ENCODE peak calls at places on chromosomes 7 and 10, in nine cellular contexts. One of them, this sample, is unnamed.

GRCh38 chr10:1183033-1183396 is 126.8 kb downstream of the WDR37 start:
- DNase-seq in hypothalamus: no peak
- DNase-seq in memory B cell: no peak
- DNase-seq in activated CD4-positive, CD25-positive, alpha-beta regulatory T cell treated with anti-CD3 and anti-CD28 coated beads, Interleukin-2, amount 50 U/mL, for 72 hours: no peak
- DNase-seq in activated CD4-positive, alpha-beta T cell treated with anti-CD3 and anti-CD28 coated beads, Interleukin-2, amount 50 U/mL, for 1 hour: no peak
- DNase-seq in NCI-H446 treated with DMSO at 0.1 percent for 48 hours: no peak
- DNase-seq in mucosa of gallbladder: no peak
- DNase-seq in iPS DF 6.9: no peak
- DNase-seq in neuronal stem cell: no peak
- DNase-seq in this sample: no peak

GRCh38 chr10:90890347-90890746 is 18.6 kb downstream of the RPP30 start:
- DNase-seq in hypothalamus: no peak
- DNase-seq in memory B cell: no peak
- DNase-seq in activated CD4-positive, CD25-positive, alpha-beta regulatory T cell treated with anti-CD3 and anti-CD28 coated beads, Interleukin-2, amount 50 U/mL, for 72 hours: no peak
- DNase-seq in activated CD4-positive, alpha-beta T cell treated with anti-CD3 and anti-CD28 coated beads, Interleukin-2, amount 50 U/mL, for 1 hour: no peak
- DNase-seq in NCI-H446 treated with DMSO at 0.1 percent for 48 hours: no peak
- DNase-seq in mucosa of gallbladder: no peak
- DNase-seq in iPS DF 6.9: no peak
- DNase-seq in neuronal stem cell: no peak
- DNase-seq in this sample: no peak

GRCh38 chr10:33116293-33116697 is 158.3 kb upstream of the ITGB1 start:
- DNase-seq in hypothalamus: no peak
- DNase-seq in memory B cell: no peak
- DNase-seq in activated CD4-positive, CD25-positive, alpha-beta regulatory T cell treated with anti-CD3 and anti-CD28 coated beads, Interleukin-2, amount 50 U/mL, for 72 hours: no peak
- DNase-seq in activated CD4-positive, alpha-beta T cell treated with anti-CD3 and anti-CD28 coated beads, Interleukin-2, amount 50 U/mL, for 1 hour: peak; percentile 25
- DNase-seq in NCI-H446 treated with DMSO at 0.1 percent for 48 hours: no peak
- DNase-seq in mucosa of gallbladder: no peak
- DNase-seq in iPS DF 6.9: peak; percentile 52
- DNase-seq in neuronal stem cell: peak; percentile 40
- DNase-seq in this sample: peak; percentile 78

GRCh38 chr10:44513592-44513991 is 128.7 kb upstream of the CXCL12 start:
- DNase-seq in hypothalamus: no peak
- DNase-seq in memory B cell: no peak
- DNase-seq in activated CD4-positive, CD25-positive, alpha-beta regulatory T cell treated with anti-CD3 and anti-CD28 coated beads, Interleukin-2, amount 50 U/mL, for 72 hours: no peak
- DNase-seq in activated CD4-positive, alpha-beta T cell treated with anti-CD3 and anti-CD28 coated beads, Interleukin-2, amount 50 U/mL, for 1 hour: no peak
- DNase-seq in NCI-H446 treated with DMSO at 0.1 percent for 48 hours: no peak
- DNase-seq in mucosa of gallbladder: no peak
- DNase-seq in iPS DF 6.9: no peak
- DNase-seq in neuronal stem cell: no peak
- DNase-seq in this sample: no peak

GRCh38 chr10:63633677-63634487 is 112.7 kb downstream of the REEP3 start:
- DNase-seq in hypothalamus: no peak
- DNase-seq in memory B cell: no peak
- DNase-seq in activated CD4-positive, CD25-positive, alpha-beta regulatory T cell treated with anti-CD3 and anti-CD28 coated beads, Interleukin-2, amount 50 U/mL, for 72 hours: no peak
- DNase-seq in activated CD4-positive, alpha-beta T cell treated with anti-CD3 and anti-CD28 coated beads, Interleukin-2, amount 50 U/mL, for 1 hour: no peak
- DNase-seq in NCI-H446 treated with DMSO at 0.1 percent for 48 hours: peak; percentile 39
- DNase-seq in mucosa of gallbladder: no peak
- DNase-seq in iPS DF 6.9: no peak
- DNase-seq in neuronal stem cell: no peak
- DNase-seq in this sample: peak; percentile 45

GRCh38 chr7:70571403-70571911 is 560.5 kb upstream of the GALNT17 start:
- DNase-seq in hypothalamus: no peak
- DNase-seq in memory B cell: no peak
- DNase-seq in activated CD4-positive, CD25-positive, alpha-beta regulatory T cell treated with anti-CD3 and anti-CD28 coated beads, Interleukin-2, amount 50 U/mL, for 72 hours: no peak
- DNase-seq in activated CD4-positive, alpha-beta T cell treated with anti-CD3 and anti-CD28 coated beads, Interleukin-2, amount 50 U/mL, for 1 hour: no peak
- DNase-seq in NCI-H446 treated with DMSO at 0.1 percent for 48 hours: no peak
- DNase-seq in mucosa of gallbladder: peak; percentile 64
- DNase-seq in iPS DF 6.9: no peak
- DNase-seq in neuronal stem cell: no peak
- DNase-seq in this sample: no peak

GRCh38 chr7:74365320-74366022 is 76.3 kb downstream of the CLIP2 start:
- DNase-seq in hypothalamus: peak; percentile 49
- DNase-seq in memory B cell: no peak
- DNase-seq in activated CD4-positive, CD25-positive, alpha-beta regulatory T cell treated with anti-CD3 and anti-CD28 coated beads, Interleukin-2, amount 50 U/mL, for 72 hours: no peak
- DNase-seq in activated CD4-positive, alpha-beta T cell treated with anti-CD3 and anti-CD28 coated beads, Interleukin-2, amount 50 U/mL, for 1 hour: no peak
- DNase-seq in NCI-H446 treated with DMSO at 0.1 percent for 48 hours: peak; percentile 45
- DNase-seq in mucosa of gallbladder: peak; percentile 53
- DNase-seq in iPS DF 6.9: peak; percentile 57
- DNase-seq in neuronal stem cell: peak; percentile 73
- DNase-seq in this sample: peak; percentile 88

GRCh38 chr7:1436608-1437007 is 22.7 kb downstream of the MICALL2 start:
- DNase-seq in hypothalamus: no peak
- DNase-seq in memory B cell: no peak
- DNase-seq in activated CD4-positive, CD25-positive, alpha-beta regulatory T cell treated with anti-CD3 and anti-CD28 coated beads, Interleukin-2, amount 50 U/mL, for 72 hours: no peak
- DNase-seq in activated CD4-positive, alpha-beta T cell treated with anti-CD3 and anti-CD28 coated beads, Interleukin-2, amount 50 U/mL, for 1 hour: no peak
- DNase-seq in NCI-H446 treated with DMSO at 0.1 percent for 48 hours: no peak
- DNase-seq in mucosa of gallbladder: no peak
- DNase-seq in iPS DF 6.9: no peak
- DNase-seq in neuronal stem cell: no peak
- DNase-seq in this sample: no peak

GRCh38 chr10:84076540-84077195 is 62.6 kb upstream of the GHITM start:
- DNase-seq in hypothalamus: no peak
- DNase-seq in memory B cell: peak; percentile 1
- DNase-seq in activated CD4-positive, CD25-positive, alpha-beta regulatory T cell treated with anti-CD3 and anti-CD28 coated beads, Interleukin-2, amount 50 U/mL, for 72 hours: no peak
- DNase-seq in activated CD4-positive, alpha-beta T cell treated with anti-CD3 and anti-CD28 coated beads, Interleukin-2, amount 50 U/mL, for 1 hour: no peak
- DNase-seq in NCI-H446 treated with DMSO at 0.1 percent for 48 hours: no peak
- DNase-seq in mucosa of gallbladder: no peak
- DNase-seq in iPS DF 6.9: peak; percentile 25
- DNase-seq in neuronal stem cell: no peak
- DNase-seq in this sample: no peak

GRCh38 chr7:148014473-148014872 is 576.1 kb upstream of the C7orf33 start:
- DNase-seq in hypothalamus: no peak
- DNase-seq in memory B cell: no peak
- DNase-seq in activated CD4-positive, CD25-positive, alpha-beta regulatory T cell treated with anti-CD3 and anti-CD28 coated beads, Interleukin-2, amount 50 U/mL, for 72 hours: no peak
- DNase-seq in activated CD4-positive, alpha-beta T cell treated with anti-CD3 and anti-CD28 coated beads, Interleukin-2, amount 50 U/mL, for 1 hour: no peak
- DNase-seq in NCI-H446 treated with DMSO at 0.1 percent for 48 hours: no peak
- DNase-seq in mucosa of gallbladder: no peak
- DNase-seq in iPS DF 6.9: no peak
- DNase-seq in neuronal stem cell: no peak
- DNase-seq in this sample: no peak

GRCh38 chr7:38863609-38864291 is 45.2 kb downstream of the VPS41 start:
- DNase-seq in hypothalamus: no peak
- DNase-seq in memory B cell: no peak
- DNase-seq in activated CD4-positive, CD25-positive, alpha-beta regulatory T cell treated with anti-CD3 and anti-CD28 coated beads, Interleukin-2, amount 50 U/mL, for 72 hours: no peak
- DNase-seq in activated CD4-positive, alpha-beta T cell treated with anti-CD3 and anti-CD28 coated beads, Interleukin-2, amount 50 U/mL, for 1 hour: no peak
- DNase-seq in NCI-H446 treated with DMSO at 0.1 percent for 48 hours: no peak
- DNase-seq in mucosa of gallbladder: peak; percentile 81
- DNase-seq in iPS DF 6.9: no peak
- DNase-seq in neuronal stem cell: no peak
- DNase-seq in this sample: no peak

This sample was measured in testis.